ENCODE peak calls at places on chromosome 11, in four cellular contexts. One of them, this sample, is unnamed.
A peak's percentile ranks its signal among the peaks of the same experiment; 100 is the strongest.

GRCh38 chr11:15197696-15198095 is 83.0 kb downstream of the INSC start:
- DNase-seq in mammary epithelial cell: no peak
- DNase-seq in fibroblast of lung: peak; percentile 54
- DNase-seq in HAP-1: no peak
- DNase-seq in this sample: peak; percentile 64

GRCh38 chr11:66626382-66626781 is 10.0 kb downstream of the RBM14 start:
- DNase-seq in mammary epithelial cell: no peak
- DNase-seq in fibroblast of lung: no peak
- DNase-seq in HAP-1: no peak
- DNase-seq in this sample: no peak

GRCh38 chr11:21933095-21933494 is 259.8 kb upstream of the ANO5 start:
- DNase-seq in mammary epithelial cell: no peak
- DNase-seq in fibroblast of lung: no peak
- DNase-seq in HAP-1: no peak
- DNase-seq in this sample: no peak

GRCh38 chr11:65060913-65061408 is 2.6 kb upstream of the NAALADL1 start:
- DNase-seq in mammary epithelial cell: peak; percentile 8
- DNase-seq in fibroblast of lung: peak; percentile 27
- DNase-seq in HAP-1: no peak
- DNase-seq in this sample: peak; percentile 25

GRCh38 chr11:105333153-105333552 is 193.6 kb upstream of the CARD18 start:
- DNase-seq in mammary epithelial cell: no peak
- DNase-seq in fibroblast of lung: no peak
- DNase-seq in HAP-1: no peak
- DNase-seq in this sample: no peak

GRCh38 chr11:67307545-67308001 is 4.2 kb downstream of the SSH3 start:
- DNase-seq in mammary epithelial cell: no peak
- DNase-seq in fibroblast of lung: no peak
- DNase-seq in HAP-1: peak; percentile 7
- DNase-seq in this sample: no peak

GRCh38 chr11:77302752-77303151 is 1.3 kb upstream of the GDPD4 start:
- DNase-seq in mammary epithelial cell: no peak
- DNase-seq in fibroblast of lung: no peak
- DNase-seq in HAP-1: no peak
- DNase-seq in this sample: no peak

GRCh38 chr11:75884321-75884720 is 69.3 kb downstream of the UVRAG start:
- DNase-seq in mammary epithelial cell: no peak
- DNase-seq in fibroblast of lung: no peak
- DNase-seq in HAP-1: no peak
- DNase-seq in this sample: no peak

GRCh38 chr11:123321641-123322040 is 108.4 kb upstream of the GRAMD1B start:
- DNase-seq in mammary epithelial cell: no peak
- DNase-seq in fibroblast of lung: no peak
- DNase-seq in HAP-1: no peak
- DNase-seq in this sample: no peak

GRCh38 chr11:61554172-61554988 is 26.5 kb downstream of the SYT7 start:
- DNase-seq in mammary epithelial cell: no peak
- DNase-seq in fibroblast of lung: no peak
- DNase-seq in HAP-1: no peak
- DNase-seq in this sample: no peak

GRCh38 chr11:32323814-32324130 is 111.6 kb downstream of the WT1 start:
- DNase-seq in mammary epithelial cell: no peak
- DNase-seq in fibroblast of lung: no peak
- DNase-seq in HAP-1: no peak
- DNase-seq in this sample: no peak

GRCh38 chr11:27388869-27389268 is 25.9 kb upstream of the CCDC34 start:
- DNase-seq in mammary epithelial cell: no peak
- DNase-seq in fibroblast of lung: no peak
- DNase-seq in HAP-1: no peak
- DNase-seq in this sample: no peak

GRCh38 chr11:64869571-64870175 is 8.7 kb downstream of the EHD1 start:
- DNase-seq in mammary epithelial cell: no peak
- DNase-seq in fibroblast of lung: no peak
- DNase-seq in HAP-1: peak; percentile 62
- DNase-seq in this sample: no peak

GRCh38 chr11:125088123-125088522 is 23.3 kb downstream of the TMEM218 start:
- DNase-seq in mammary epithelial cell: no peak
- DNase-seq in fibroblast of lung: no peak
- DNase-seq in HAP-1: no peak
- DNase-seq in this sample: no peak

GRCh38 chr11:122717264-122717867 is 61.8 kb downstream of the UBASH3B start:
- DNase-seq in mammary epithelial cell: no peak
- DNase-seq in fibroblast of lung: no peak
- DNase-seq in HAP-1: no peak
- DNase-seq in this sample: no peak

GRCh38 chr11:93727985-93728791 is 13.1 kb downstream of the TAF1D start:
- DNase-seq in mammary epithelial cell: no peak
- DNase-seq in fibroblast of lung: peak; percentile 45
- DNase-seq in HAP-1: no peak
- DNase-seq in this sample: no peak

GRCh38 chr11:128463975-128464374 is 123.4 kb downstream of the ETS1 start:
- DNase-seq in mammary epithelial cell: no peak
- DNase-seq in fibroblast of lung: no peak
- DNase-seq in HAP-1: no peak
- DNase-seq in this sample: no peak

GRCh38 chr11:119888119-119888518 is 159.1 kb upstream of the NECTIN1 start:
- DNase-seq in mammary epithelial cell: no peak
- DNase-seq in fibroblast of lung: no peak
- DNase-seq in HAP-1: no peak
- DNase-seq in this sample: no peak

GRCh38 chr11:103987631-103988594 is 48.5 kb upstream of the DDI1 start:
- DNase-seq in mammary epithelial cell: no peak
- DNase-seq in fibroblast of lung: peak; percentile 43
- DNase-seq in HAP-1: no peak
- DNase-seq in this sample: no peak

GRCh38 chr11:128766687-128767086 is 72.8 kb downstream of the FLI1 start:
- DNase-seq in mammary epithelial cell: no peak
- DNase-seq in fibroblast of lung: no peak
- DNase-seq in HAP-1: no peak
- DNase-seq in this sample: no peak

GRCh38 chr11:118435233-118435892 is 929 bp upstream of the KMT2A start:
- DNase-seq in mammary epithelial cell: no peak
- DNase-seq in fibroblast of lung: peak; percentile 37
- DNase-seq in HAP-1: peak; percentile 96
- DNase-seq in this sample: peak; percentile 77

GRCh38 chr11:130023204-130023603 is 20.6 kb upstream of the PRDM10 start:
- DNase-seq in mammary epithelial cell: peak; percentile 74
- DNase-seq in fibroblast of lung: peak; percentile 41
- DNase-seq in HAP-1: no peak
- DNase-seq in this sample: peak; percentile 85

GRCh38 chr11:1138053-1138452 is 19.7 kb upstream of the MUC5AC start:
- DNase-seq in mammary epithelial cell: peak; percentile 16
- DNase-seq in fibroblast of lung: peak; percentile 31
- DNase-seq in HAP-1: no peak
- DNase-seq in this sample: peak; percentile 61

GRCh38 chr11:5522308-5522707 is 5.8 kb upstream of the UBQLNL start:
- DNase-seq in mammary epithelial cell: no peak
- DNase-seq in fibroblast of lung: no peak
- DNase-seq in HAP-1: no peak
- DNase-seq in this sample: no peak

GRCh38 chr11:20084921-20085814 is 75.1 kb downstream of the DBX1 start:
- DNase-seq in mammary epithelial cell: no peak
- DNase-seq in fibroblast of lung: no peak
- DNase-seq in HAP-1: no peak
- DNase-seq in this sample: no peak

GRCh38 chr11:94032066-94032465 is 10.9 kb downstream of the HEPHL1 start:
- DNase-seq in mammary epithelial cell: no peak
- DNase-seq in fibroblast of lung: no peak
- DNase-seq in HAP-1: no peak
- DNase-seq in this sample: no peak

GRCh38 chr11:5204787-5205186 is 4.3 kb upstream of the OR51V1 start:
- DNase-seq in mammary epithelial cell: peak; percentile 58
- DNase-seq in fibroblast of lung: peak; percentile 83
- DNase-seq in HAP-1: no peak
- DNase-seq in this sample: peak; percentile 23

GRCh38 chr11:5626191-5626590 is 1.4 kb downstream of the TRIM34 start:
- DNase-seq in mammary epithelial cell: no peak
- DNase-seq in fibroblast of lung: peak; percentile 47
- DNase-seq in HAP-1: no peak
- DNase-seq in this sample: no peak

GRCh38 chr11:33935466-33935865 is 43.6 kb upstream of the LMO2 start:
- DNase-seq in mammary epithelial cell: no peak
- DNase-seq in fibroblast of lung: no peak
- DNase-seq in HAP-1: no peak
- DNase-seq in this sample: no peak

GRCh38 chr11:68838572-68838964 is 3.1 kb downstream of the CPT1A start:
- DNase-seq in mammary epithelial cell: no peak
- DNase-seq in fibroblast of lung: no peak
- DNase-seq in HAP-1: no peak
- DNase-seq in this sample: peak; percentile 26

GRCh38 chr11:123478352-123478986 is 48.4 kb downstream of the GRAMD1B start:
- DNase-seq in mammary epithelial cell: peak; percentile 37
- DNase-seq in fibroblast of lung: peak; percentile 86
- DNase-seq in HAP-1: peak; percentile 75
- DNase-seq in this sample: peak; percentile 63

GRCh38 chr11:28058333-28058732 is 49.6 kb downstream of the KIF18A start:
- DNase-seq in mammary epithelial cell: no peak
- DNase-seq in fibroblast of lung: no peak
- DNase-seq in HAP-1: no peak
- DNase-seq in this sample: no peak

GRCh38 chr11:83025267-83025704 is 46.4 kb downstream of the RAB30 start:
- DNase-seq in mammary epithelial cell: no peak
- DNase-seq in fibroblast of lung: no peak
- DNase-seq in HAP-1: peak; percentile 44
- DNase-seq in this sample: no peak

GRCh38 chr11:74463216-74463615 is 4.1 kb downstream of the KCNE3 start:
- DNase-seq in mammary epithelial cell: no peak
- DNase-seq in fibroblast of lung: no peak
- DNase-seq in HAP-1: no peak
- DNase-seq in this sample: no peak

GRCh38 chr11:47590026-47590861 is 3.8 kb downstream of the FAM180B start:
- DNase-seq in mammary epithelial cell: no peak
- DNase-seq in fibroblast of lung: no peak
- DNase-seq in HAP-1: no peak
- DNase-seq in this sample: no peak

GRCh38 chr11:115745041-115745440 is 240.8 kb upstream of the CADM1 start:
- DNase-seq in mammary epithelial cell: no peak
- DNase-seq in fibroblast of lung: no peak
- DNase-seq in HAP-1: no peak
- DNase-seq in this sample: no peak
- H3K4me3 ChIP-seq in mammary epithelial cell: no peak overlapping the region
- H3K4me3 ChIP-seq in fibroblast of lung: no peak overlapping the region
- H3K4me3 ChIP-seq in HAP-1: no peak overlapping the region
- H3K4me3 ChIP-seq in this sample: no peak overlapping the region

GRCh38 chr11:100777118-100777517 is 90.0 kb downstream of the ARHGAP42 start:
- DNase-seq in mammary epithelial cell: peak; percentile 86
- DNase-seq in fibroblast of lung: no peak
- DNase-seq in HAP-1: no peak
- DNase-seq in this sample: no peak
- H3K9me3 ChIP-seq in mammary epithelial cell: no peaks in the 10 kb centered on the region
- H3K9me3 ChIP-seq in fibroblast of lung: no peaks in the 10 kb centered on the region
- H3K9me3 ChIP-seq in HAP-1: no peaks in the 10 kb centered on the region
- H3K9me3 ChIP-seq in this sample: no peaks in the 10 kb centered on the region

DNA sequence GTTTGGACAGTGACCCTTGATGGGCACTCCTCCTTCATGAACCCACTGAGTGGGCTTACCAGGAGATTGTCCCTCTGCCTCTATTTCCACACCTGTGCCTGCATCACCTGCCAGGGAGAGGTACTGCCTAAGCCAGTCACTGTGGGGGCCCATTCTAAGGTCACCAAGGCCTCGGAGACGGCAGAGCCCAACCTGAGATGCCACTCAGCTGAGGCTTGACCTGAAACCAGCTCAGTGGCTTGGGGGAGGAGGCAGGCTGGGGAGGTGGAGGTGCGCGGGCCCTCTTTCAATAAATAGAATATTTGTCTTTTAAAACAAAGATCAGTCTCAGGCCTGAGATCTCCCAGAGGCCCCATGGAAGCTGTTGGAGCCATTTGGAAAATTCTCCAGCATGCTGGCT is 84.5 kb downstream of the DHCR7 start:
- DNase-seq in mammary epithelial cell: no peak
- DNase-seq in fibroblast of lung: no peak
- DNase-seq in HAP-1: no peak
- DNase-seq in this sample: no peak
- H3K36me3 ChIP-seq in mammary epithelial cell: no peaks in the 10 kb centered on the region
- H3K36me3 ChIP-seq in fibroblast of lung: no peaks in the 10 kb centered on the region
- H3K36me3 ChIP-seq in HAP-1: no peaks in the 10 kb centered on the region
- H3K36me3 ChIP-seq in this sample: no peaks in the 10 kb centered on the region

GRCh38 chr11:45333023-45333422 is 46.9 kb upstream of the SYT13 start:
- DNase-seq in mammary epithelial cell: no peak
- DNase-seq in fibroblast of lung: no peak
- DNase-seq in HAP-1: no peak
- DNase-seq in this sample: no peak
- H3K4me3 ChIP-seq in mammary epithelial cell: no peak overlapping the region
- H3K4me3 ChIP-seq in fibroblast of lung: peak overlapping the region; percentile 12
- H3K4me3 ChIP-seq in HAP-1: no peak overlapping the region
- H3K4me3 ChIP-seq in this sample: no peak overlapping the region

GRCh38 chr11:70623906-70624597 is 225.7 kb downstream of the CTTN start:
- DNase-seq in mammary epithelial cell: no peak
- DNase-seq in fibroblast of lung: no peak
- DNase-seq in HAP-1: no peak
- DNase-seq in this sample: no peak
- H3K9me3 ChIP-seq in mammary epithelial cell: peaks cover 4% of the 10 kb centered on the region
- H3K9me3 ChIP-seq in fibroblast of lung: no peaks in the 10 kb centered on the region
- H3K9me3 ChIP-seq in HAP-1: no peaks in the 10 kb centered on the region
- H3K9me3 ChIP-seq in this sample: no peaks in the 10 kb centered on the region

GRCh38 chr11:89495951-89496350 is 4.8 kb upstream of the NOX4 start:
- DNase-seq in mammary epithelial cell: peak; percentile 25
- DNase-seq in fibroblast of lung: peak; percentile 50
- DNase-seq in HAP-1: no peak
- DNase-seq in this sample: peak; percentile 70
- H3K36me3 ChIP-seq in mammary epithelial cell: no peaks in the 10 kb centered on the region
- H3K36me3 ChIP-seq in fibroblast of lung: no peaks in the 10 kb centered on the region
- H3K36me3 ChIP-seq in HAP-1: no peaks in the 10 kb centered on the region
- H3K36me3 ChIP-seq in this sample: no peaks in the 10 kb centered on the region

GRCh38 chr11:108670381-108670930 is 5.6 kb downstream of the DDX10 start:
- DNase-seq in mammary epithelial cell: no peak
- DNase-seq in fibroblast of lung: no peak
- DNase-seq in HAP-1: no peak
- DNase-seq in this sample: no peak

GRCh38 chr11:108669711-108670110 is 4.8 kb downstream of the DDX10 start:
- DNase-seq in mammary epithelial cell: no peak
- DNase-seq in fibroblast of lung: no peak
- DNase-seq in HAP-1: no peak
- DNase-seq in this sample: no peak

GRCh38 chr11:108666373-108666772 is 1.5 kb downstream of the DDX10 start:
- DNase-seq in mammary epithelial cell: no peak
- DNase-seq in fibroblast of lung: no peak
- DNase-seq in HAP-1: peak; percentile 35
- DNase-seq in this sample: no peak

GRCh38 chr11:108669261-108669660 is 4.4 kb downstream of the DDX10 start:
- DNase-seq in mammary epithelial cell: no peak
- DNase-seq in fibroblast of lung: no peak
- DNase-seq in HAP-1: no peak
- DNase-seq in this sample: no peak

DNA sequence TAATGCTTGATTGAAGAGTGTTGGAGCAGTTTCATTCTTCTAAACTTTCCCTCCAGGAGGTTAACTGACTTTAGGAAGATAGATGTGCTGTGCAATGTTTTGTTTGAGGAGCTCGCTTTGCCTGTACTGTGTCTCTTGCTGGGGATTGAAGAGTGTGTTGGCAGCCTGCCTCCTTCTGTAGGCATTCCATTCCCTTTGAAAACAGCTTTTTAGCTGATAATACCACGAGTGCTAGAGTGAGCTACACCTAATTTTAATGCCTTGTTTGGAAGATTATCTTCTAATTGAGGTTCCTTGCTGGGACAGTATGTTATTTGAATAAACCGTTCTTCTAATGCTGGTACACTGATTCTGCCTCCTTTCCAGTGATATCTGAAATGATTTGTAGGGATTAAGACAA is 7.2 kb downstream of the DDX10 start:
- DNase-seq in mammary epithelial cell: no peak
- DNase-seq in fibroblast of lung: peak; percentile 67
- DNase-seq in HAP-1: peak; percentile 73
- DNase-seq in this sample: peak; percentile 23
- H3K4me3 ChIP-seq in mammary epithelial cell: no peak overlapping the region
- H3K4me3 ChIP-seq in fibroblast of lung: no peak overlapping the region
- H3K4me3 ChIP-seq in HAP-1: no peak overlapping the region
- H3K4me3 ChIP-seq in this sample: no peak overlapping the region

This sample was measured in MG63.